ENCODE peak calls at places on chromosomes 13 and 19, in four cellular contexts. L, X, C and Q are unnamed samples.

GRCh38 chr13:114066956-114067355 is 65.5 kb downstream of the RASA3 start:
- DNase-seq in L (no peak), X (no peak), C (no peak), Q (no peak)

GRCh38 chr13:77300176-77301141 is 26.4 kb downstream of the MYCBP2 start:
- DNase-seq in L (peak), X (no peak), C (no peak), Q (no peak)

GRCh38 chr13:112718318-112718717 is 28.5 kb downstream of the ATP11A start:
- DNase-seq in L (no peak), X (no peak), C (no peak), Q (no peak)

GRCh38 chr19:5718579-5719273 is 1.2 kb downstream of the LONP1 start:
- DNase-seq in L (peak), X (no peak), C (no peak), Q (no peak)

GRCh38 chr13:23674795-23675640 is 104.8 kb downstream of the TNFRSF19 start:
- DNase-seq in L (peak), X (no peak), C (no peak), Q (no peak)

GRCh38 chr19:34667349-34668076 is 9.4 kb downstream of the SCGB2B2 start:
- DNase-seq in L (peak), X (no peak), C (no peak), Q (no peak)

GRCh38 chr19:7862413-7862951 is 11.7 kb downstream of the PRR36 start:
- DNase-seq in L (peak), X (no peak), C (no peak), Q (peak)

GRCh38 chr19:40549007-40549708 is 27.5 kb upstream of the SHKBP1 start:
- DNase-seq in L (peak), X (no peak), C (peak), Q (peak)

GRCh38 chr13:36382030-36382429 is 35.8 kb upstream of the SPART start:
- DNase-seq in L (no peak), X (no peak), C (no peak), Q (no peak)

GRCh38 chr13:53105881-53106280 is 77.3 kb downstream of the OLFM4 start:
- DNase-seq in L (no peak), X (no peak), C (no peak), Q (no peak)

GRCh38 chr13:114049026-114049425 is 75.2 kb upstream of the C13orf46 start:
- DNase-seq in L (no peak), X (no peak), C (no peak), Q (no peak)

GRCh38 chr13:18953139-18953930 is 228.3 kb downstream of the TUBA3C start:
- DNase-seq in L (no peak), X (no peak), C (no peak), Q (no peak)

GRCh38 chr19:43798546-43799409 is 3.5 kb downstream of the LYPD5 start:
- DNase-seq in L (no peak), X (no peak), C (no peak), Q (peak)

DNA sequence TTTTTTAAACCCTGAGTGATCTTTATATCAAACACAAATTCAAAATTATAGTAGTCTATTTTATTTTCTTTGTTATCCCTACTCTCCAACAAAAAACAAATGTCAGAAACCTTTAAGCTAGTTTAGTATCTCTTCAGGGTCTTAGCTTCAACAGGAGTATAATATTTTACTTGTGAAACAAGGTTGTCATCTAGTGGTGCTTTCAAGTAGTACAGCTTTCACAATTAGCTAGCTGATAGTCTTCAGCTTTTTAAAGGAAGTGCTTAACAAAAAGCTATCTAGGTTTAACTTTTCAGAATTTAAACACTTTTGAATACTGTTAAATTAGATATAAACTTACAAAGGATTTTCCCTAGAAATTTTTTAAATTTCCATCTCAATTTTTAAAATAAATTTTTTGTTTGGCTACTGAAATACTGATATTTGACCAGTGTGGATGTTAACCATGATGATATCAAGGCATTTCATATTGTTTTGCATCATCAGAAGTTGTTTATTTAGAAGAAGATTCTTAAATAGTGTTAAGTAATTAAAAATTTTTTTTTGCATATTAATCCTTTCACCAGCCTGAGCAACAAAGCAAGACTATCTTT is 34.2 kb downstream of the TDRD3 start:
- DNase-seq in L (peak), X (no peak), C (no peak), Q (no peak)
- TF ChIP-seq CTCF in L (peak), X (peak), C (no peak), Q (peak)

GRCh38 chr13:108609353-108609752 is 20.1 kb upstream of the MYO16 start:
- DNase-seq in L (peak), X (no peak), C (no peak), Q (no peak)
- TF ChIP-seq CTCF in L (peak), X (peak), C (no peak), Q (peak)

GRCh38 chr13:81017525-81018152 is 676.7 kb upstream of the SPRY2 start:
- DNase-seq in L (peak), X (no peak), C (no peak), Q (no peak)
- TF ChIP-seq CTCF in L (peak), X (peak), C (no peak), Q (peak)

GRCh38 chr13:39892731-39893293 is 237.3 kb downstream of the COG6 start:
- DNase-seq in L (peak), X (no peak), C (no peak), Q (no peak)
- TF ChIP-seq CTCF in L (no peak), X (no peak), C (no peak), Q (no peak)

DNA sequence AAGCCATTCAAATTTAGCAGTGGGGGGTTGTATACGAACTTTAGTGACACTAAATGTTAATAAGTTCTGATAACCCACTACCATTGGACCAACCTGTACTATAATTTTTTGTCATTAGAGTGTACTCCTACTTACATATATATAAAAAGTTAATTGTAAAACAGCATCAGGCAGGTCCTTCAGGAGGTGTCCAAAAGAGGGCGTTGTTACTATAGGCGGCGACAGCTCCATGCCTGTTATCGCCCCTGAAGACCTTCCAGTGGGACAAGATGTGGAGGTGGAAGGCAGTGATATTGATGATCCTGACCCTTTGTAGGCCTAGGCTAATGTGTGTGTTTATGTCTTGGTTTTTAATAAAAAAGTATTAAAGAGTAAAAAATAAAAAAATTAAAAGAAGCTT is 27.5 kb downstream of the SPRYD7 start:
- DNase-seq in L (no peak), X (no peak), C (no peak), Q (no peak)
- TF ChIP-seq CTCF in L (no peak), X (peak), C (no peak), Q (no peak)

GRCh38 chr13:110369400-110369799 is 62.3 kb downstream of the COL4A2 start:
- DNase-seq in L (no peak), X (no peak), C (no peak), Q (no peak)
- TF ChIP-seq CTCF in L (no peak), X (no peak), C (no peak), Q (no peak)

DNA sequence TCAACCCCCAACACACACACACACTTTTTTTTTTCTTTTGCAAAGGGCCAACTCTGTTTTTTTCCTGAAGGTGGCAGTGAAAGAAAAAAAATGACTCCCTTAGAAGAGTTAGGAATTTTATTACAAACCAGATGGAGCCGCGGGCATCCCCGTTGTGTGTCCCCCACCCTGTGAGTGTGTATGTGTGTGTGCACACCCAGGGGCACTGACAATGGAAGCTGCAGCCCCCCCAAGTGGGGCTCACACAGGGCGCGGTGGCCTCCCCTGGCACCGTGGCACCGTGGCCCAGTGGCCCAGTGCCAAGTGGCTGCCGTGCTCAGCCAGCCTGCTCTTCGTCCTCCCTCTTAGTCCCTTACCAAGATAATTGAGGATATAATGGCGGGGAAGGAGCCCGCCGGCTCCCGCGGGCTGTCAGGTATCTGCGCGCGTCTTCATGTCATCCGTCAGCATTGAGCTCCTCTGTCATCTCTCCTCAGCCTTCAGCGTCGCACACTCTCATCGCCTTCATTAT is 314.1 kb downstream of the ZNF536 start:
- DNase-seq in L (peak), X (no peak), C (no peak), Q (no peak)
- TF ChIP-seq CTCF in L (peak), X (peak), C (no peak), Q (peak)

GRCh38 chr13:111361873-111362648 is 41.6 kb downstream of the TEX29 start:
- DNase-seq in L (no peak), X (no peak), C (no peak), Q (no peak)

GRCh38 chr13:111361046-111361872 is 40.8 kb downstream of the TEX29 start:
- DNase-seq in L (no peak), X (no peak), C (no peak), Q (no peak)

GRCh38 chr13:111360452-111360851 is 40.0 kb downstream of the TEX29 start:
- DNase-seq in L (no peak), X (no peak), C (no peak), Q (no peak)

GRCh38 chr13:111359930-111360329 is 39.5 kb downstream of the TEX29 start:
- DNase-seq in L (no peak), X (peak), C (no peak), Q (no peak)

DNA sequence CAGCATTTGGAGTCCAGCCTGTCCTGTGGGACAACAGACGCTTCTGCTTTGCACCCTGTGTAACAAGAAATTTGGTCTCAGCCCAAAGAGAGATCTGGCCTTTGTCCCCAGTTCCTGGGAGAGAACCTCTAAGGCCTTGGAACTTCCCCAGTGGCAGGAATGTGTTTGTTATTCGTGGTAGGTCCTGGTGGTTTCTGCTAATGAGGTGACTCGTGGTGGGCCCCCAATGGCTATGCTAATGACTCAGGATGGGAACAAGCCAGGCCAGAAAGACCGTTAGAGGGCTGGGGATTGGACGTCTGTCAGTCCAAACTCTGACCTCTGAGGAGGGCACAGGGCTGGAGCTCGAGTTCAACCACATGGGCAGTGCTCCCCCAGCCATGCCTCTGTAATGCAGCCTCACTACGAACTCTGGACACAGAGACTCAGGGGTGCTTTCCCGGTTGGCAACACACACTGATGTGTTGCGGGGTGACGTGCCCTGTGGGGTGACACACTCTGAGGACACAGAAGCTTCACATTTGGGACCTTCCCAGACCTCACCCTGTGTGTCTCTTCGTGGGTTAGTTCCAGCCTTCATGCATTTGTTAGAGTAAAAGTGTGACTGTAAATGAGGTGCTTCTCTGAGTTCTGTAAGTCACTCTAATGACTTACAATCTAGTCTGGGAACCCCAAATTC is 38.9 kb downstream of the TEX29 start:
- DNase-seq in L (no peak), X (peak), C (no peak), Q (no peak)
- TF ChIP-seq CTCF in L (no peak), X (no peak), C (no peak), Q (no peak)

DNA sequence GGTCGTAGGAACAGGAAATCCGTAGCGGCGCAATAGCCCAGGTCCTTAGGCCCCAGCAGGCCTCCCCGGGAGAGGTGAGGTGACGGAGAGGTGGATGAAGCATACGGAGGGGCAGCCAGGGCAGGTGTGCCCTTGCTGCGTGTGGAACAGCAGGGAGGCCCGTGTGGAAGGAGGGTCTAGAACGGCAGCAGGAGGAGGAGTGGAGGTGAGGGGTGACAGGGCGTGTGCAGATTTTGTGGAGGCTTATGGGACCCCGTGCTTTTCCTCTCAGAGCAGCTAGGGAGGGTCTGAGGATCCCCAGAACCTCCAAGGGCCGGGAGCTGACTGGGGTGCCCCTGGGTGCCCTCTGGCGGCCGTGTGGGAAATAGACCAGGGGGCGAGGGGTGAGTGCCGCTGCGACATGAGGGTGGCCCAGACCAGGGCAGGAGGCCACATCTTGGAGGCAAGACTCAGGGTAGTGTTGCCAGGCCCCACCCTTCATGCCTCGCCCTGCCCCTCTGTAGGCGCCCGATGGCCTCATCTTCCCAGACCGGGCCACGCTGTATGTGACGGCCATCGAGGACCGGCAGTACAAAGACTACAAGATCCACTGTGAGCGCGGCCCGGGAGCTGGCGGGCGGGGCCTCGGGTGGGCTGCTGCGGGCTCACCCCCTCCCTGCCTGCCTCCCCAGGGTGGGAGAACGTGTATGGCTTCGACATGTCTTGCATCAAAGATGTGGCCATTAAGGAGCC is 5.0 kb upstream of the ADM5 start:
- DNase-seq in L (no peak), X (no peak), C (no peak), Q (no peak)
- TF ChIP-seq CTCF in L (peak), X (peak), C (no peak), Q (peak)